ENCODE peak calls at places on chromosomes 1 and 21, in seven cellular contexts. U, L, Y, O, F, W and M are unnamed samples.

GRCh38 chr1:92832537-92833160 is 809 bp downstream of the RPL5 start:
- DNase-seq in U (no peak), F (no peak), O (no peak), W (no peak), L (no peak), Y (no peak), M (no peak)

GRCh38 chr21:15134711-15135110 is 69.9 kb upstream of the NRIP1 start:
- DNase-seq in W (peak; percentile 26), Y (no peak), U (no peak), L (no peak), O (peak; percentile 26), F (no peak), M (no peak)

GRCh38 chr21:44845418-44846200 is 27.7 kb upstream of the SUMO3 start:
- DNase-seq in U (peak; percentile 89), L (peak; percentile 26), F (peak; percentile 81), O (peak; percentile 71), Y (peak; percentile 48), W (no peak), M (no peak)

GRCh38 chr1:33286451-33287185 is 30.3 kb downstream of the ZNF362 start:
- DNase-seq in F (no peak), U (peak; percentile 51), W (no peak), Y (no peak), O (no peak), L (no peak), M (no peak)

GRCh38 chr1:162366149-162366548 is 10.5 kb downstream of the SPATA46 start:
- DNase-seq in O (no peak), W (no peak), F (no peak), U (no peak), Y (no peak), L (no peak), M (no peak)

GRCh38 chr1:151164732-151165280 is 896 bp downstream of the LYSMD1 start:
- DNase-seq in O (no peak), U (no peak), Y (no peak), W (no peak), L (peak; percentile 36), F (no peak), M (no peak)

GRCh38 chr21:29256125-29256895 is 42.4 kb upstream of the BACH1 start:
- DNase-seq in U (no peak), L (no peak), F (no peak), O (no peak), Y (no peak), W (no peak), M (no peak)

GRCh38 chr21:34668803-34669148 is at the start of gene CLIC6:
- DNase-seq in F (peak; percentile 40), W (no peak), O (no peak), Y (no peak), U (no peak), L (no peak), M (no peak)

GRCh38 chr1:8003431-8004112 is 22.5 kb downstream of the ERRFI1 start:
- DNase-seq in O (no peak), L (no peak), F (no peak), U (no peak), Y (peak; percentile 28), W (peak; percentile 45), M (no peak)

GRCh38 chr1:64691631-64692030 is 53.2 kb upstream of the RAVER2 start:
- DNase-seq in U (no peak), Y (peak; percentile 51), F (no peak), W (peak; percentile 41), O (no peak), L (no peak), M (no peak)

GRCh38 chr1:186730951-186731350 is 50.7 kb upstream of the PTGS2 start:
- DNase-seq in Y (no peak), F (no peak), W (no peak), O (no peak), U (no peak), L (no peak), M (no peak)

GRCh38 chr1:229370601-229371021 is 27.8 kb upstream of the CCSAP start:
- DNase-seq in Y (no peak), L (no peak), F (no peak), U (no peak), O (peak; percentile 80), W (no peak), M (no peak)

GRCh38 chr1:192580351-192580962 is 4.9 kb downstream of the RGS1 start:
- DNase-seq in O (peak; percentile 82), L (peak; percentile 29), W (peak; percentile 50), U (no peak), Y (peak; percentile 75), F (no peak), M (peak; percentile 56)

GRCh38 chr1:6951536-6951935 is 166.3 kb downstream of the CAMTA1 start:
- DNase-seq in U (no peak), L (no peak), O (no peak), Y (no peak), F (no peak), W (no peak), M (no peak)

GRCh38 chr1:998905-999796 is 746 bp downstream of the HES4 start:
- DNase-seq in O (peak; percentile 60), F (peak; percentile 56), L (no peak), W (peak; percentile 47), Y (peak; percentile 38), U (peak; percentile 80), M (no peak)

GRCh38 chr1:109535971-109536491 is 3.6 kb upstream of the GPR61 start:
- DNase-seq in U (no peak), W (no peak), L (no peak), Y (no peak), F (no peak), O (no peak), M (no peak)

GRCh38 chr1:213120386-213120785 is 69.3 kb downstream of the RPS6KC1 start:
- DNase-seq in L (no peak), F (no peak), U (no peak), W (no peak), O (no peak), Y (no peak), M (no peak)

GRCh38 chr1:25906644-25907300 is 553 bp upstream of the STMN1 start:
- DNase-seq in F (peak; percentile 37), L (no peak), U (no peak), W (no peak), Y (no peak), O (no peak), M (no peak)

GRCh38 chr1:119047040-119047438 is 58.9 kb upstream of the TBX15 start:
- DNase-seq in Y (peak; percentile 38), U (no peak), F (no peak), W (no peak), O (no peak), L (no peak), M (no peak)

GRCh38 chr1:46300673-46301405 is 2.6 kb downstream of the LRRC41 start:
- DNase-seq in F (no peak), Y (peak; percentile 48), O (no peak), L (no peak), U (no peak), W (peak; percentile 26), M (no peak)

GRCh38 chr1:209797978-209798639 is 7.8 kb downstream of the IRF6 start:
- DNase-seq in Y (no peak), U (no peak), L (no peak), W (no peak), F (no peak), O (no peak), M (no peak)
- TF ChIP-seq CTCF in Y (no peak), U (no peak), L (no peak), W (peak; percentile 51), F (no peak), O (peak; percentile 44), M (peak; percentile 9)

GRCh38 chr1:201882665-201883132 is 6.0 kb upstream of the SHISA4 start:
- DNase-seq in U (no peak), W (peak; percentile 90), F (no peak), Y (peak; percentile 72), O (peak; percentile 55), L (no peak), M (peak; percentile 37)
- TF ChIP-seq CTCF in U (no peak), W (peak; percentile 47), F (no peak), Y (peak; percentile 23), O (no peak), L (no peak), M (no peak)

GRCh38 chr1:234940841-234941240 is 187.8 kb downstream of the TOMM20 start:
- DNase-seq in L (peak; percentile 6), Y (no peak), U (no peak), W (no peak), O (no peak), F (no peak), M (no peak)

GRCh38 chr1:234943801-234944402 is 184.7 kb downstream of the TOMM20 start:
- DNase-seq in L (peak; percentile 10), U (no peak), O (no peak), Y (no peak), W (no peak), F (no peak), M (no peak)

GRCh38 chr1:234944439-234945369 is 183.9 kb downstream of the TOMM20 start:
- DNase-seq in O (no peak), W (no peak), L (no peak), Y (no peak), F (no peak), U (no peak), M (no peak)

GRCh38 chr1:234942869-234943501 is 185.7 kb downstream of the TOMM20 start:
- DNase-seq in Y (no peak), O (no peak), W (no peak), U (no peak), F (no peak), L (peak; percentile 5), M (no peak)

DNA sequence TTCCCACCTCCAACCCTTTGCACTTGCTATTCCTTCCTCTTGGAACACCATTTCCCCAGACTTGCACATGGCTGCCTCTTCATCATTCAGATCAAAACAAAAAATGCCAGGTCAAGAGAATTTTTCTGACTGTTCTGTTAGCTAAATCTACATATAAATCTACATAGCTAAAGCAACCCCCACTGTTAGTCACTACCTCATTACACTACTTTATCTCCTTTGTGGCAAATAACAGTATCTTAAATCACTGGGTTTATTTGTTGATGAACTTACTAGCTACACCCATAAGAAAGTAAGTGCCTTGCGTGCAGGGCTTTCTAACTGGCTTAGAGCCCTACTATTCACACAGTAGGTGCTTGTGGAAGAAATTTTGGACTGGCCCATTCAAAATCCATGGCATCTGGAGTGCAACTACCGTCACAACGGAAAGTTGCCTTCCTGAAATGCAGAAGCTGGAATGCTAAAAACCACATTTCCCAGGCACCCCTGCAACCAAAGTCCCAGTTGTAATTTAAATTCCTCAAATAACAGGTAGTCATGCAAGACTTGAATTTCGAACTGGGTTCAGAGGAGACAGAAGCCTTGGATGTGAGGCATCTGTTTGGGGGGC is 186.8 kb downstream of the TOMM20 start:
- DNase-seq in U (no peak), Y (no peak), L (no peak), O (no peak), W (no peak), F (no peak), M (no peak)
- TF ChIP-seq CTCF in U (no peak), Y (no peak), L (no peak), O (no peak), W (no peak), F (no peak), M (no peak)

GRCh38 chr21:42337830-42338729 is 12.7 kb downstream of the TFF2 start:
- DNase-seq in L (peak; percentile 68), W (no peak), F (peak; percentile 81), U (peak; percentile 91), O (peak; percentile 67), Y (peak; percentile 29), M (peak; percentile 2)
- TF ChIP-seq CTCF in L (peak; percentile 67), W (peak; percentile 32), F (peak; percentile 70), U (peak; percentile 84), O (peak; percentile 81), Y (peak; percentile 72), M (peak; percentile 61)